ENCODE peak calls at places on chromosome 1, in six cellular contexts. A is neuronal stem cell, J is IMR-90, Z is H1, K is H9, B is mesendoderm. P is an unnamed sample.

GRCh38 chr1:10541286-10541685 is 66.5 kb downstream of the PEX14 start:
- DNase-seq in J (no peak), A (no peak), B (no peak), K (peak), Z (no peak), P (no peak)

GRCh38 chr1:1779691-1780597 is 1.7 kb upstream of the NADK start:
- DNase-seq in Z (peak), B (peak), K (peak), J (peak), A (no peak), P (peak)

GRCh38 chr1:202160377-202160940 is at the start of gene PTPN7:
- DNase-seq in J (no peak), K (peak), A (no peak), Z (no peak), B (no peak), P (no peak)

GRCh38 chr1:6183520-6183989 is 3.4 kb upstream of the CHD5 start:
- DNase-seq in Z (no peak), A (no peak), J (peak), B (peak), K (peak), P (no peak)

GRCh38 chr1:157932082-157932481 is 61.4 kb upstream of the KIRREL1 start:
- DNase-seq in B (no peak), K (no peak), J (peak), Z (no peak), A (no peak), P (peak)

GRCh38 chr1:203678943-203679661 is 52.5 kb downstream of the ATP2B4 start:
- DNase-seq in K (no peak), J (no peak), B (no peak), Z (no peak), A (no peak), P (no peak)

GRCh38 chr1:212721388-212722247 is 22.0 kb upstream of the BATF3 start:
- DNase-seq in Z (no peak), A (no peak), B (peak), K (no peak), J (peak), P (peak)

GRCh38 chr1:59315529-59316433 is 18.9 kb downstream of the FGGY start:
- DNase-seq in J (no peak), B (no peak), A (no peak), K (no peak), Z (no peak), P (peak)

GRCh38 chr1:23809751-23810171 is 9.2 kb upstream of the GALE start:
- DNase-seq in J (peak), A (no peak), B (peak), K (peak), Z (no peak), P (peak)

GRCh38 chr1:7224081-7224534 is 438.9 kb downstream of the CAMTA1 start:
- DNase-seq in A (no peak), J (no peak), Z (no peak), K (no peak), B (no peak), P (no peak)

GRCh38 chr1:87305762-87306161 is 22.9 kb upstream of the LMO4 start:
- DNase-seq in K (no peak), Z (no peak), J (no peak), A (no peak), B (no peak), P (no peak)

GRCh38 chr1:96464991-96465875 is 256.4 kb upstream of the PTBP2 start:
- DNase-seq in A (no peak), B (no peak), J (peak), Z (no peak), K (no peak), P (no peak)

GRCh38 chr1:151680391-151680790 is 36.2 kb downstream of the CELF3 start:
- DNase-seq in Z (no peak), A (no peak), J (peak), B (no peak), K (no peak), P (no peak)

GRCh38 chr1:234958066-234958701 is 170.5 kb downstream of the TOMM20 start:
- DNase-seq in B (peak), A (no peak), Z (no peak), J (no peak), K (no peak), P (no peak)

GRCh38 chr1:195898924-195899323 is 709.3 kb downstream of the KCNT2 start:
- DNase-seq in J (no peak), Z (no peak), K (no peak), A (no peak), B (peak), P (no peak)

GRCh38 chr1:195897072-195897471 is 711.2 kb downstream of the KCNT2 start:
- DNase-seq in A (no peak), Z (no peak), B (peak), K (no peak), J (no peak), P (no peak)

GRCh38 chr1:195902779-195903178 is 705.5 kb downstream of the KCNT2 start:
- DNase-seq in K (no peak), A (no peak), J (no peak), Z (no peak), B (no peak), P (no peak)

GRCh38 chr1:195903203-195903602 is 705.0 kb downstream of the KCNT2 start:
- DNase-seq in Z (no peak), J (no peak), B (no peak), A (no peak), K (no peak), P (no peak)

DNA sequence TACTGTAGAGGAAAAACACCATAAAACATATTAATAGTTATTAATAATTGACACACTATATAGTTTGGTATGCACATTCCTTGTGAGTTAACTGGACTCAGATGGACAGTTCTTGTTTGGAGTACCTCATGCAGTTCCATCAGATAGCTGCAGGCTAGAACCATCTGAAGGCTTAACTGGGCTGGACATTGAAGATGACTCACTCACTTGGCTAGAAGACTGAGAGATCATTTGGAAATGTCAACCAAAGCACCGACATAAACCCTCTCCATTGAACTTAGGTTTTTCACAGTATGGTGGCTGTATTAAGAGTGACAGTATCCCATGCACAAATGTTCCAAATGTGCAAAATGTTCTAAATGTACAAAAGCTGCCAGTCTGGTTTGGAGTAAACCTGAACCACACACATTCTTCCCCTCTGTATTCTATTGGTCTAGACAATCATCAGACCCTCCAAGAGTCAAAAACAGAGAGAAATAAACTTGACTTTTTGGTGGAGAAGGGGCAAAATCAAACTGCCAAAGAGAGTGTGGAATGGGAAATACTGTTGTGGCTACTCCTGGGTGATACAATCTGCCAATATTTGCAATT is 708.4 kb downstream of the KCNT2 start:
- DNase-seq in B (peak), A (no peak), J (peak), Z (no peak), K (no peak), P (peak)
- H3K18ac ChIP-seq in B (peak), A (no peak), J (no peak), Z (no peak), K (no peak), P (no peak)

GRCh38 chr1:247147781-247148180 is 24.0 kb downstream of the ZNF124 start:
- DNase-seq in A (no peak), J (no peak), Z (no peak), K (no peak), B (no peak), P (no peak)
- H2BK15ac ChIP-seq in A (no peak), J (no peak), Z (no peak), K (no peak), B (no peak), P (no peak)

DNA sequence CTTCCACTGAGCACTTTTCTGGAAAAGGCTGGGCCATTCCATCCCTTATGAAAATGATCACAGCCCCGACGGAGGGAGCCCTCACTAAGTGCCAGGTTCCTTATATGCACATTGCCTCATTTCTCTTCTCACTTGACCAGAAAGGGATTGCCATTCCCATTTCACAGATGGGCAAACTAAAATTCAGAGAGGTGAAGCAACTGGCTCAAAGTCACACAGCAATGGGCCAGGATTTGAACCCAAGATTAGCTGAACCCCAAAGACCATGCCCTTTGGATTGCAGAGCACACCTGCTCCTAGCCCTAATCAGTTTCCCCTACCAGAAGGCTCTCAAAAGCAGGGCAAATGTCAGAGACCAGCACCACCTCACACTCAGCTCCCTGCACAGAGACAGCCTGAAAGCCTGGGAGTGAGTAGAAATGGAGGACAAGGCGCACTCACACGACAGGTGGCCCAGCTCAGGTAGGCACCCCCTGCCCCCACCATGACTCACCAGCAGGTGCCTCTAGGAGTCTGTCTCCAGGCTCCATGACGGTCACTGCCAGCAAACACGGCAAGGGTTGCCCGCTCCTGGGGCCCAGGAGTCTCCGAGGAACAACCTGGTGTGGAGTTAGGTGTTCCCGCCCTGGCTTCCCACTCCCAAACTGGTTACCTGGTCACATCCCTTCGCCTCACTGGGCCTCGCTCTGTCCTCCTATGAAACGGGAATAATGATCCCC is 21.7 kb downstream of the SDC3 start:
- DNase-seq in Z (no peak), A (no peak), J (no peak), B (no peak), K (no peak), P (no peak)
- H3K4ac ChIP-seq in Z (peak), A (no peak), J (peak), B (no peak), K (no peak), P (no peak)

DNA sequence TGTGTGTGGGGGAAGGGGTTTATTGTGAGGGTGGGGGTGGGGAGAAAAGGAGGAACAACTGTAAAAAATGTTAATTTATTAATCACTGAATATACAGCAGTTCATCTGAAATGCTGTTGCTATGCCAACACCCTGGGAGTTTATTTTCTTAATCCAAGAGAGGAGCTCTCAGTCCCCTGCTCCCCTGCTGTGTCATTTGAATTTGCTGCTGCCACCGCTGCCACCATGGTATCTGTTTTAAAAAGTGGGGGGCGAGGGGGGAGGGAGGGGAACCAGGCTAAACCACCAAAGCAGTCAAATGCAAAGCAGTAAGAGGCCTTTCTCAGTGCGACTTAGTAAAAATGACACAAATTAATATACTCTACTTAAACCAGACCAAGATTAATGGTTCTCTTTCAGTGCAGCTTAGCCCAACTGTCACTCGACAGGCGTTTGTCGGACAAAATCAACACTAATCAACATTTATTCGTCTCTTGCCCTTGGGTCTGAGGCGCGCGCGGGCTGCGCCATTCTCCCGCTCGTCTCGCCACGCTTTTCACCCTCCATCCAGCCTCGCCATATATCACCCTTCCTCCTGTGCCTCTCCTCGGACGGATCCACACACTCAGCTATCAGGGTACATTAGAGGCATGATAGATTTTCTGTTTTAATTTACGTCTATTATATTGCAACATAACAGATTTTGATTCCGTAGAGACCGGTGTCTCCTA is 76.2 kb downstream of the PBX1 start:
- DNase-seq in Z (no peak), B (peak), K (no peak), J (no peak), A (no peak), P (no peak)
- H3K18ac ChIP-seq in Z (peak), B (no peak), K (peak), J (no peak), A (no peak), P (no peak)

GRCh38 chr1:180262628-180263488 is 32.8 kb downstream of the LHX4 start:
- DNase-seq in B (no peak), Z (no peak), A (no peak), K (no peak), J (no peak), P (peak)

GRCh38 chr1:180265201-180265600 is 35.1 kb downstream of the LHX4 start:
- DNase-seq in Z (no peak), J (no peak), K (peak), B (no peak), A (no peak), P (no peak)

GRCh38 chr1:180266275-180267210 is 36.5 kb downstream of the LHX4 start:
- DNase-seq in Z (no peak), K (peak), B (no peak), J (no peak), A (no peak), P (no peak)

GRCh38 chr1:180265871-180266270 is 35.8 kb downstream of the LHX4 start:
- DNase-seq in Z (no peak), B (no peak), A (no peak), J (no peak), K (no peak), P (no peak)

DNA sequence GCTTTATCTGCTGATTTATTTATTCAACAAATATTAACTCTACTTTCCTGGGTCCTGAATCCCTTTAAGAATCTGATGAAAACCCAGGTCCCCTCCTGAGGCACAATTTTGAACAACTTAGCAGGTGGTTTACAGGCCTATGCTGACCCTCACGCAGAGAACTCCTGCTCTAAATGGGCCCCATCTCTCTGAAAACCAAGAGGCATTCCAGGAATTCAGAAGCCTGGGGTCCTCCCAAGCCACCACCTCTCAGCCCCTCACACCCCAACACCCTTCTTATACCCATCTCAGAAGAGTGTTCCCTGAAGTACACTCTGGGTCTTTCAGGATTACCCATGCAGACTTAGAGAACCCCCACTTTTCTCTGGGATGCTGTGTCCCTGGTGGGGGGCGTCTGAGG is 34.5 kb downstream of the LHX4 start:
- DNase-seq in B (no peak), A (no peak), J (no peak), Z (no peak), K (no peak), P (no peak)
- H2BK15ac ChIP-seq in B (no peak), A (no peak), J (no peak), Z (no peak), K (no peak), P (no peak)

GRCh38 chr1:14607295-14607694 is 8.8 kb downstream of the KAZN start:
- DNase-seq in B (no peak), J (no peak), A (no peak), Z (no peak), K (no peak), P (no peak)
- H3K4ac ChIP-seq in B (no peak), J (no peak), A (no peak), Z (no peak), K (no peak), P (no peak)

GRCh38 chr1:227245613-227246320 is 72.5 kb downstream of the CDC42BPA start:
- DNase-seq in J (no peak), Z (no peak), A (no peak), K (no peak), B (no peak), P (no peak)
- H3K18ac ChIP-seq in J (no peak), Z (no peak), A (no peak), K (no peak), B (no peak), P (no peak)

P was measured in mesenchymal stem cell.